ENCODE peak calls at places on chromosomes 16 and 17, in eight cellular contexts. One of them, this sample, is unnamed.

GRCh38 chr17:31674717-31675349 is 184.2 kb downstream of the COPRS start:
- DNase-seq in anterior cingulate cortex: no peak
- DNase-seq in NCI-H69: no peak
- DNase-seq in GM04504: no peak
- DNase-seq in HCEC 1CT: peak
- DNase-seq in activated naive CD4-positive, alpha-beta T cell treated with Interleukin-2 at 50 U/mL for 16 hours: no peak
- DNase-seq in GF-D8: no peak
- DNase-seq in activated CD8-positive, alpha-beta memory T cell treated with anti-CD3 and anti-CD28 coated beads, Interleukin-2, amount 50 U/mL, for 48 hours: peak
- DNase-seq in this sample: peak

GRCh38 chr17:69084911-69085310 is 24.2 kb upstream of the ABCA9 start:
- DNase-seq in NCI-H69: peak
- DNase-seq in GM04504: no peak
- DNase-seq in anterior cingulate cortex: no peak
- DNase-seq in GF-D8: no peak
- DNase-seq in activated CD8-positive, alpha-beta memory T cell treated with anti-CD3 and anti-CD28 coated beads, Interleukin-2, amount 50 U/mL, for 48 hours: no peak
- DNase-seq in activated naive CD4-positive, alpha-beta T cell treated with Interleukin-2 at 50 U/mL for 16 hours: no peak
- DNase-seq in HCEC 1CT: no peak
- DNase-seq in this sample: no peak

GRCh38 chr16:21164521-21165168 is 6.2 kb downstream of the LDAF1 start:
- DNase-seq in GF-D8: no peak
- DNase-seq in HCEC 1CT: no peak
- DNase-seq in anterior cingulate cortex: no peak
- DNase-seq in GM04504: no peak
- DNase-seq in activated naive CD4-positive, alpha-beta T cell treated with Interleukin-2 at 50 U/mL for 16 hours: no peak
- DNase-seq in activated CD8-positive, alpha-beta memory T cell treated with anti-CD3 and anti-CD28 coated beads, Interleukin-2, amount 50 U/mL, for 48 hours: no peak
- DNase-seq in NCI-H69: no peak
- DNase-seq in this sample: no peak

GRCh38 chr17:67520916-67521772 is 144.1 kb downstream of the PITPNC1 start:
- DNase-seq in activated CD8-positive, alpha-beta memory T cell treated with anti-CD3 and anti-CD28 coated beads, Interleukin-2, amount 50 U/mL, for 48 hours: no peak
- DNase-seq in NCI-H69: no peak
- DNase-seq in anterior cingulate cortex: no peak
- DNase-seq in GF-D8: no peak
- DNase-seq in GM04504: no peak
- DNase-seq in activated naive CD4-positive, alpha-beta T cell treated with Interleukin-2 at 50 U/mL for 16 hours: no peak
- DNase-seq in HCEC 1CT: peak
- DNase-seq in this sample: no peak

GRCh38 chr17:66107731-66108130 is 84.2 kb downstream of the CEP112 start:
- DNase-seq in anterior cingulate cortex: no peak
- DNase-seq in activated naive CD4-positive, alpha-beta T cell treated with Interleukin-2 at 50 U/mL for 16 hours: no peak
- DNase-seq in GM04504: no peak
- DNase-seq in HCEC 1CT: no peak
- DNase-seq in GF-D8: no peak
- DNase-seq in NCI-H69: no peak
- DNase-seq in activated CD8-positive, alpha-beta memory T cell treated with anti-CD3 and anti-CD28 coated beads, Interleukin-2, amount 50 U/mL, for 48 hours: no peak
- DNase-seq in this sample: no peak

GRCh38 chr16:84751947-84752346 is 52.1 kb downstream of the USP10 start:
- DNase-seq in anterior cingulate cortex: no peak
- DNase-seq in GM04504: no peak
- DNase-seq in activated naive CD4-positive, alpha-beta T cell treated with Interleukin-2 at 50 U/mL for 16 hours: peak
- DNase-seq in activated CD8-positive, alpha-beta memory T cell treated with anti-CD3 and anti-CD28 coated beads, Interleukin-2, amount 50 U/mL, for 48 hours: no peak
- DNase-seq in NCI-H69: no peak
- DNase-seq in GF-D8: no peak
- DNase-seq in HCEC 1CT: peak
- DNase-seq in this sample: peak

GRCh38 chr16:7393680-7394079 is 61.0 kb downstream of the RBFOX1 start:
- DNase-seq in GM04504: no peak
- DNase-seq in anterior cingulate cortex: no peak
- DNase-seq in HCEC 1CT: no peak
- DNase-seq in activated CD8-positive, alpha-beta memory T cell treated with anti-CD3 and anti-CD28 coated beads, Interleukin-2, amount 50 U/mL, for 48 hours: no peak
- DNase-seq in activated naive CD4-positive, alpha-beta T cell treated with Interleukin-2 at 50 U/mL for 16 hours: no peak
- DNase-seq in NCI-H69: no peak
- DNase-seq in GF-D8: no peak
- DNase-seq in this sample: no peak

GRCh38 chr16:27803775-27804549 is 254.0 kb downstream of the KATNIP start:
- DNase-seq in GM04504: no peak
- DNase-seq in GF-D8: no peak
- DNase-seq in NCI-H69: peak
- DNase-seq in anterior cingulate cortex: no peak
- DNase-seq in activated naive CD4-positive, alpha-beta T cell treated with Interleukin-2 at 50 U/mL for 16 hours: no peak
- DNase-seq in activated CD8-positive, alpha-beta memory T cell treated with anti-CD3 and anti-CD28 coated beads, Interleukin-2, amount 50 U/mL, for 48 hours: no peak
- DNase-seq in HCEC 1CT: no peak
- DNase-seq in this sample: no peak

GRCh38 chr17:57675988-57676387 is 69.1 kb downstream of the CCDC182 start:
- DNase-seq in NCI-H69: no peak
- DNase-seq in activated naive CD4-positive, alpha-beta T cell treated with Interleukin-2 at 50 U/mL for 16 hours: no peak
- DNase-seq in GM04504: no peak
- DNase-seq in HCEC 1CT: no peak
- DNase-seq in activated CD8-positive, alpha-beta memory T cell treated with anti-CD3 and anti-CD28 coated beads, Interleukin-2, amount 50 U/mL, for 48 hours: peak
- DNase-seq in anterior cingulate cortex: no peak
- DNase-seq in GF-D8: no peak
- DNase-seq in this sample: no peak

GRCh38 chr17:39579318-39580081 is 28.2 kb downstream of the NEUROD2 start:
- DNase-seq in NCI-H69: peak
- DNase-seq in activated naive CD4-positive, alpha-beta T cell treated with Interleukin-2 at 50 U/mL for 16 hours: no peak
- DNase-seq in GF-D8: no peak
- DNase-seq in GM04504: no peak
- DNase-seq in anterior cingulate cortex: no peak
- DNase-seq in activated CD8-positive, alpha-beta memory T cell treated with anti-CD3 and anti-CD28 coated beads, Interleukin-2, amount 50 U/mL, for 48 hours: no peak
- DNase-seq in HCEC 1CT: no peak
- DNase-seq in this sample: no peak

GRCh38 chr17:55641559-55642160 is 81.0 kb downstream of the TMEM100 start:
- DNase-seq in anterior cingulate cortex: peak
- DNase-seq in HCEC 1CT: peak
- DNase-seq in NCI-H69: peak
- DNase-seq in activated CD8-positive, alpha-beta memory T cell treated with anti-CD3 and anti-CD28 coated beads, Interleukin-2, amount 50 U/mL, for 48 hours: no peak
- DNase-seq in GF-D8: no peak
- DNase-seq in activated naive CD4-positive, alpha-beta T cell treated with Interleukin-2 at 50 U/mL for 16 hours: peak
- DNase-seq in GM04504: peak
- DNase-seq in this sample: peak

This sample was measured in HFFc6.